ENCODE peak calls at places on chromosomes 11 and 22, in six cellular contexts. C, J, D, X, Z and H are unnamed samples.
A peak's percentile ranks its signal among the peaks of the same experiment; 100 is the strongest.

GRCh38 chr11:116513278-116513823 is 259.4 kb downstream of the BUD13 start:
- ATAC-seq in X (no peak), Z (no peak), C (no peak), D (no peak), J (no peak), H (no peak)

GRCh38 chr11:35009941-35010337 is 93.5 kb downstream of the PDHX start:
- ATAC-seq in C (no peak), Z (no peak), D (no peak), J (no peak), X (no peak), H (no peak)

GRCh38 chr11:2974272-2974671 is 17.9 kb downstream of the NAP1L4 start:
- ATAC-seq in C (no peak), J (no peak), D (no peak), X (no peak), Z (no peak), H (no peak)

GRCh38 chr11:57663975-57664374 is 3.9 kb upstream of the ZDHHC5 start:
- ATAC-seq in J (no peak), D (no peak), C (no peak), Z (no peak), X (no peak), H (no peak)

GRCh38 chr11:119147604-119148333 is 1.1 kb upstream of the ABCG4 start:
- ATAC-seq in J (no peak), D (peak; percentile 70), C (no peak), Z (no peak), X (no peak), H (no peak)

GRCh38 chr22:28410050-28410816 is 269.4 kb downstream of the TTC28 start:
- ATAC-seq in X (no peak), Z (peak; percentile 66), C (no peak), J (no peak), D (no peak), H (no peak)

GRCh38 chr11:128709402-128709801 is 15.5 kb downstream of the FLI1 start:
- ATAC-seq in C (peak; percentile 68), D (no peak), X (peak; percentile 77), J (peak; percentile 64), Z (peak; percentile 58), H (peak; percentile 31)

GRCh38 chr11:79691445-79691844 is 250.6 kb upstream of the TENM4 start:
- ATAC-seq in D (no peak), X (no peak), Z (no peak), C (no peak), J (no peak), H (no peak)

GRCh38 chr11:101323997-101324396 is 194.4 kb upstream of the PGR start:
- ATAC-seq in X (no peak), D (no peak), Z (peak; percentile 31), C (no peak), J (no peak), H (no peak)

GRCh38 chr22:24386814-24387550 is 40.4 kb upstream of the ADORA2A start:
- ATAC-seq in J (no peak), Z (no peak), X (no peak), C (no peak), D (no peak), H (no peak)

GRCh38 chr11:2664331-2664730 is 35.5 kb downstream of the KCNQ1OT1 start:
- ATAC-seq in C (no peak), Z (no peak), D (no peak), X (no peak), J (no peak), H (no peak)

GRCh38 chr11:86287468-86287796 is 14.6 kb upstream of the HIKESHI start:
- ATAC-seq in C (no peak), J (no peak), X (no peak), D (no peak), Z (no peak), H (no peak)

GRCh38 chr11:86202013-86202336 is 42.6 kb upstream of the EED start:
- ATAC-seq in X (peak; percentile 40), C (peak; percentile 18), D (peak; percentile 64), Z (peak; percentile 51), J (no peak), H (no peak)

GRCh38 chr11:33064033-33064825 is 24.9 kb downstream of the TCP11L1 start:
- ATAC-seq in D (no peak), Z (peak; percentile 50), C (no peak), X (peak; percentile 28), J (no peak), H (no peak)

GRCh38 chr22:11598492-11599440 is 3929.2 kb upstream of the OR11H1 start:
- ATAC-seq in J (no peak), C (no peak), Z (no peak), D (no peak), X (no peak), H (no peak)

GRCh38 chr22:17135153-17135760 is 14.1 kb upstream of the TMEM121B start:
- ATAC-seq in D (no peak), C (no peak), J (no peak), X (no peak), Z (no peak), H (no peak)

GRCh38 chr11:17257200-17257599 is 19.3 kb upstream of the NUCB2 start:
- ATAC-seq in J (no peak), C (no peak), D (peak; percentile 57), X (no peak), Z (no peak), H (no peak)